ENCODE peak calls at places on chromosomes 6 and 20, in seven cellular contexts. V is mucosa of descending colon, L is trophoblast cell, T is HCT116, N is heart right ventricle, G is left lung, U is left ventricle myocardium inferior. Q is an unnamed sample. For H3K4me1, the result is how much of the 10 kb centered on the place peaks cover.

GRCh38 chr6:75489025-75489424 is 4.6 kb downstream of the FILIP1 start:
- DNase-seq in V (no peak), L (no peak), T (no peak), N (no peak), G (no peak), U (no peak), Q (no peak)

GRCh38 chr20:63446174-63447024 is 26.1 kb downstream of the KCNQ2 start:
- DNase-seq in V (no peak), L (no peak), T (no peak), N (no peak), G (no peak), U (no peak), Q (no peak)

GRCh38 chr6:41791984-41792383 is 4.5 kb downstream of the TOMM6 start:
- DNase-seq in V (no peak), L (no peak), T (no peak), N (no peak), G (no peak), U (no peak), Q (no peak)

GRCh38 chr6:77178821-77179220 is 284.5 kb downstream of the HTR1B start:
- DNase-seq in V (no peak), L (no peak), T (no peak), N (no peak), G (no peak), U (no peak), Q (no peak)

GRCh38 chr6:135162678-135163439 is 18.2 kb upstream of the MYB start:
- DNase-seq in V (peak), L (peak), T (peak), N (no peak), G (peak), U (no peak), Q (peak)

GRCh38 chr6:39791850-39792500 is at the start of gene DAAM2:
- DNase-seq in V (peak), L (peak), T (no peak), N (peak), G (peak), U (peak), Q (no peak)

GRCh38 chr20:53557157-53557556 is 36.5 kb downstream of the ZNF217 start:
- DNase-seq in V (no peak), L (no peak), T (no peak), N (no peak), G (no peak), U (no peak), Q (no peak)

GRCh38 chr6:42958125-42958524 is 2.4 kb upstream of the GNMT start:
- DNase-seq in V (no peak), L (no peak), T (no peak), N (no peak), G (no peak), U (no peak), Q (no peak)

GRCh38 chr20:32249030-32249738 is 28.3 kb upstream of the KIF3B start:
- DNase-seq in V (no peak), L (no peak), T (no peak), N (no peak), G (no peak), U (no peak), Q (peak)

DNA sequence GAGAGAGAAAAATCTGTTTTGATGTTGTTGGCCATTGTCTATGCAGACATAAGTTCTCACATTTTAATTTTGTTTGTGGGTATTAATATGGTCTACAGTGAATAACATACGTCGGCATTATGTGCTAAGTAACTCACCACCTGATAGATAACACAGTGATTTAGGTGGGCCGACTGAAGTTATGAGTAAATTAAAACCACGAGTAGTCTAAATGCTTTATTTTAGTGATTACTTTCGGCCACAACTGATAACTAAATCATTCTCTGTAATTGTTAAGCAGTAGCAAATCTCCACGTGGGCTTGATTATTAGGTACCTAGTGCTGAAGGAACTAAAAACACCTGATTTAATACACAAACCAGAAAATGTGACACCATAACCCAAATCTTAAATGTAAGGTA is 1.2 kb downstream of the DOP1A start:
- DNase-seq in V (no peak), L (no peak), T (no peak), N (no peak), G (no peak), U (no peak), Q (no peak)
- H3K4me1 ChIP-seq in V (under half), L (under half), T (under half), N (half or more), G (under half), U (half or more), Q (under half)

GRCh38 chr6:35727935-35728662 is 8.7 kb upstream of the ARMC12 start:
- DNase-seq in V (peak), L (peak), T (no peak), N (peak), G (peak), U (peak), Q (peak)
- H3K4me1 ChIP-seq in V (half or more), L (under half), T (half or more), N (half or more), G (half or more), U (half or more), Q (half or more)

GRCh38 chr6:71394001-71394432 is 105.4 kb downstream of the OGFRL1 start:
- DNase-seq in V (no peak), L (peak), T (no peak), N (no peak), G (no peak), U (no peak), Q (no peak)
- H3K4me1 ChIP-seq in V (under half), L (under half), T (under half), N (half or more), G (under half), U (half or more), Q (under half)

GRCh38 chr6:12325872-12326271 is 35.7 kb downstream of the EDN1 start:
- DNase-seq in V (no peak), L (no peak), T (no peak), N (no peak), G (no peak), U (no peak), Q (no peak)

GRCh38 chr6:12328701-12329100 is 38.5 kb downstream of the EDN1 start:
- DNase-seq in V (no peak), L (no peak), T (no peak), N (no peak), G (no peak), U (no peak), Q (no peak)

GRCh38 chr6:12324096-12324495 is 33.9 kb downstream of the EDN1 start:
- DNase-seq in V (no peak), L (peak), T (peak), N (no peak), G (no peak), U (no peak), Q (no peak)

GRCh38 chr6:12324741-12325140 is 34.6 kb downstream of the EDN1 start:
- DNase-seq in V (no peak), L (no peak), T (peak), N (no peak), G (no peak), U (no peak), Q (no peak)

DNA sequence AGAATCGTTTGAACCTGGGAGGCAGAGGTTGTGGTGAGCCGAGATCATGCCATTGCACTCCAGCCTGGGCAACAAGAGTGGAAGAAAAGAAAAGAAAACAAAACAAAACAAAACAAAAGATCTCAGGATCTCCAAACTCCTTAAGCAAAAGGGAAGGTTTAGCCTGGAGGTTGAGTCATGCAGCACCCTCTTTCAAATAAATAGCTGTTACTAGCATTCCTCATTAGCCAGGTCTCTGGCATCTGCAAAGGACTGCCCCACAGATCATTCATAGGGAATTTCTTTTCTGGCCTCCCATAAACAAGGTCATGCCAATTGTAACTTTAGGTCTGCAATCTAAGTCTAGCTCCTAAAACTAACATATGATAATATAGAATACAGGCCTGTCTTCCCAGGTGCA is 37.2 kb downstream of the EDN1 start:
- DNase-seq in V (no peak), L (peak), T (no peak), N (no peak), G (no peak), U (no peak), Q (no peak)
- H3K4me1 ChIP-seq in V (under half), L (under half), T (under half), N (under half), G (under half), U (under half), Q (under half)

DNA sequence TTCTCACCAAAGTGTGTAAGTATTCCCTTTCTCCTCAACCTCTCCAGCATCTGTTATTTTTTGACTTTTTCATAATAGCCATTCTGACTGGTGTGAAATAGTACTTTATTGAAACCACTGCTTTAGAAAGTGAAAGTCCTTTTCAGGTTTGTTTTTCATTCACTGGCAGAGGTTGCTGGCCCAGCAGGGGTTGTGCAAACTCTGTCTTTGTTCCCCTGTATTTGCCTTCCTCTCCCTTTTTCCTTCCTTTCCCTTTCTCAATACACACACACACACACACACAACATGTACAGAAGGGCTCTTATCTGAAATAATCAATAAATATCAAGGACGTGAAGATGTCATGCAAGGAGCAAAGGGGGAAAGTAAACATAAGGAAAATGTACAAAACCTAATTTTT is 99.8 kb downstream of the LY86 start:
- DNase-seq in V (no peak), L (no peak), T (no peak), N (no peak), G (no peak), U (no peak), Q (no peak)
- H3K4me1 ChIP-seq in V (under half), L (under half), T (under half), N (half or more), G (under half), U (under half), Q (under half)

GRCh38 chr20:38447931-38448675 is 13.0 kb upstream of the SNHG17 start:
- DNase-seq in V (peak), L (no peak), T (no peak), N (no peak), G (no peak), U (no peak), Q (no peak)

GRCh38 chr20:38445402-38445801 is 10.3 kb upstream of the SNHG17 start:
- DNase-seq in V (no peak), L (no peak), T (no peak), N (no peak), G (no peak), U (no peak), Q (no peak)

GRCh38 chr20:38446441-38447209 is 11.5 kb upstream of the SNHG17 start:
- DNase-seq in V (peak), L (peak), T (peak), N (peak), G (peak), U (peak), Q (peak)

GRCh38 chr20:38447251-38447661 is 12.1 kb upstream of the SNHG17 start:
- DNase-seq in V (peak), L (peak), T (no peak), N (no peak), G (no peak), U (no peak), Q (peak)

DNA sequence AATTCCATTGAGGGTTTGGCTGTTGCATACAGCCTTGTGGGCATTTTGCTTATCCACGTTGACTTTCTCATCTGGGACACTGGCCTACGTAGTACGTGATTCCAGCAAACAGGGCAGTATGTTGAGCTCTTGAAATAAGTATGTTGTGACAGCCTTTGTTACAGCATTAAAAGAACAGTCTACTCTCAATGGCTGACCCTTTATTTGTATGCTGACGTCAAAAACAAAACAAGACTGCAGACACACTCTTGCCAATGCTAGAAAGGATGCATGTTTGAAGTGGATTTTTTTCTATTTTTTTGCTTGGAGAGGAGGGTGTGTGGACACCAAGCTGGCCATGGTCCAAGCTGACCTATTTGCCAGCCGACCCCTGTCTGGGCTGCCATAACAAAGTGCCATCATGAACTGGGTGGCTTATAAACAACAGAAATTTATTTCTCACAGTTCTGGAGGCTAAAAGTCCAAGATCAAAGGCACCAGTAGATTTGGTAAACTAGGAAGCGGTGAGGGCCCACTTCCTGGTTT is 10.8 kb upstream of the SNHG17 start:
- DNase-seq in V (no peak), L (no peak), T (no peak), N (no peak), G (no peak), U (no peak), Q (no peak)
- H3K4me1 ChIP-seq in V (under half), L (under half), T (under half), N (under half), G (under half), U (under half), Q (under half)

GRCh38 chr6:154894903-154895302 is 100.2 kb upstream of the TIAM2 start:
- DNase-seq in V (no peak), L (no peak), T (no peak), N (no peak), G (no peak), U (no peak), Q (no peak)

GRCh38 chr6:154890874-154891273 is 104.2 kb upstream of the TIAM2 start:
- DNase-seq in V (no peak), L (no peak), T (no peak), N (no peak), G (no peak), U (no peak), Q (no peak)

GRCh38 chr6:154895841-154896240 is 99.3 kb upstream of the TIAM2 start:
- DNase-seq in V (no peak), L (no peak), T (no peak), N (no peak), G (no peak), U (no peak), Q (no peak)

GRCh38 chr6:154891901-154892300 is 103.2 kb upstream of the TIAM2 start:
- DNase-seq in V (no peak), L (no peak), T (no peak), N (no peak), G (no peak), U (no peak), Q (no peak)

GRCh38 chr6:154893927-154894326 is 101.2 kb upstream of the TIAM2 start:
- DNase-seq in V (no peak), L (no peak), T (no peak), N (no peak), G (no peak), U (no peak), Q (no peak)
- H3K4me1 ChIP-seq in V (under half), L (under half), T (under half), N (under half), G (under half), U (under half), Q (under half)

GRCh38 chr6:28721372-28721771 is 195.7 kb downstream of the GPX5 start:
- DNase-seq in V (no peak), L (no peak), T (no peak), N (no peak), G (no peak), U (no peak), Q (no peak)
- H3K4me1 ChIP-seq in V (under half), L (under half), T (under half), N (under half), G (under half), U (under half), Q (under half)